ENCODE peak calls at places on chromosomes 2 and 18, in seven cellular contexts. A is activated effector memory CD4-positive, alpha-beta T cell treated with anti-CD3 and anti-CD28 coated beads, Interleukin-2, amount 50 U/mL, for 16 hours; L is upper lobe of right lung; O is cardiac fibroblast; T is AG09319; J is GM04504; D is substantia nigra. U is an unnamed sample.

GRCh38 chr2:65299246-65299645 is 71.6 kb downstream of the ACTR2 start:
- DNase-seq in A (peak), L (no peak), O (peak), T (no peak), J (no peak), D (no peak), U (no peak)

GRCh38 chr2:186440506-186440905 is 45.6 kb upstream of the ZC3H15 start:
- DNase-seq in A (no peak), L (no peak), O (peak), T (no peak), J (no peak), D (no peak), U (no peak)

GRCh38 chr18:58135170-58135569 is 91.1 kb downstream of the NEDD4L start:
- DNase-seq in A (no peak), L (no peak), O (peak), T (peak), J (peak), D (no peak), U (no peak)

GRCh38 chr2:234556848-234557573 is 60.1 kb upstream of the ARL4C start:
- DNase-seq in A (no peak), L (no peak), O (peak), T (no peak), J (no peak), D (no peak), U (no peak)

GRCh38 chr2:216006164-216006663 is 7.1 kb downstream of the MREG start:
- DNase-seq in A (peak), L (peak), O (peak), T (no peak), J (no peak), D (peak), U (no peak)

GRCh38 chr18:67243799-67244587 is 272.5 kb downstream of the DSEL start:
- DNase-seq in A (no peak), L (no peak), O (peak), T (no peak), J (no peak), D (no peak), U (no peak)

GRCh38 chr2:188645982-188646381 is 328.2 kb upstream of the COL3A1 start:
- DNase-seq in A (no peak), L (no peak), O (peak), T (no peak), J (no peak), D (no peak), U (no peak)

GRCh38 chr2:18585526-18585925 is 3.8 kb downstream of the NT5C1B start:
- DNase-seq in A (no peak), L (no peak), O (peak), T (no peak), J (no peak), D (no peak), U (no peak)

GRCh38 chr2:122519806-122520205 is 764.4 kb downstream of the TSN start:
- DNase-seq in A (no peak), L (no peak), O (no peak), T (no peak), J (no peak), D (no peak), U (no peak)

GRCh38 chr2:65320042-65320711 is 92.5 kb downstream of the ACTR2 start:
- DNase-seq in A (no peak), L (no peak), O (peak), T (peak), J (peak), D (no peak), U (peak)

GRCh38 chr2:26172866-26173595 is at the start of gene GAREM2:
- DNase-seq in A (peak), L (no peak), O (no peak), T (no peak), J (no peak), D (no peak), U (no peak)

GRCh38 chr2:45781464-45781811 is 130.0 kb downstream of the PRKCE start:
- DNase-seq in A (no peak), L (no peak), O (no peak), T (no peak), J (no peak), D (no peak), U (no peak)

GRCh38 chr2:240615830-240616547 is 9.3 kb upstream of the GPR35 start:
- DNase-seq in A (peak), L (peak), O (no peak), T (no peak), J (no peak), D (no peak), U (no peak)

GRCh38 chr2:235669269-235669831 is 175.5 kb downstream of the AGAP1 start:
- DNase-seq in A (peak), L (peak), O (peak), T (no peak), J (no peak), D (peak), U (peak)

GRCh38 chr2:218344090-218344754 is 12.4 kb upstream of the CATIP start:
- DNase-seq in A (no peak), L (no peak), O (no peak), T (no peak), J (no peak), D (no peak), U (no peak)

GRCh38 chr2:9287400-9288059 is 80.9 kb downstream of the ASAP2 start:
- DNase-seq in A (no peak), L (no peak), O (peak), T (peak), J (peak), D (no peak), U (peak)

GRCh38 chr2:169172076-169172735 is 102.8 kb downstream of the DHRS9 start:
- DNase-seq in A (no peak), L (no peak), O (no peak), T (no peak), J (no peak), D (no peak), U (no peak)

GRCh38 chr2:62857139-62857931 is 151.8 kb downstream of the EHBP1 start:
- DNase-seq in A (no peak), L (no peak), O (no peak), T (no peak), J (no peak), D (no peak), U (no peak)

GRCh38 chr2:33236457-33236856 is 240.0 kb upstream of the RASGRP3 start:
- DNase-seq in A (no peak), L (no peak), O (peak), T (no peak), J (no peak), D (no peak), U (no peak)

GRCh38 chr18:51183372-51184091 is 13.9 kb downstream of the MEX3C start:
- DNase-seq in A (no peak), L (no peak), O (no peak), T (no peak), J (no peak), D (no peak), U (no peak)

GRCh38 chr2:105775809-105776559 is 31.3 kb downstream of the NCK2 start:
- DNase-seq in A (peak), L (no peak), O (no peak), T (peak), J (peak), D (no peak), U (no peak)

GRCh38 chr2:190858817-190859216 is 21.8 kb upstream of the GLS start:
- DNase-seq in A (no peak), L (no peak), O (peak), T (no peak), J (no peak), D (no peak), U (no peak)

GRCh38 chr2:163692611-163693482 is 43.0 kb downstream of the FIGN start:
- DNase-seq in A (no peak), L (no peak), O (peak), T (no peak), J (no peak), D (no peak), U (no peak)

GRCh38 chr2:159592446-159592845 is 23.9 kb downstream of the BAZ2B start:
- DNase-seq in A (no peak), L (no peak), O (peak), T (no peak), J (no peak), D (no peak), U (no peak)

GRCh38 chr2:215796160-215796559 is 217.2 kb downstream of the MREG start:
- DNase-seq in A (no peak), L (no peak), O (peak), T (no peak), J (peak), D (no peak), U (no peak)

GRCh38 chr2:234412726-234413125 is 84.2 kb downstream of the ARL4C start:
- DNase-seq in A (no peak), L (no peak), O (peak), T (peak), J (no peak), D (no peak), U (peak)

GRCh38 chr2:79585701-79586428 is 73.0 kb downstream of the CTNNA2 start:
- DNase-seq in A (no peak), L (no peak), O (peak), T (no peak), J (peak), D (peak), U (no peak)

GRCh38 chr2:98720286-98720685 is 10.6 kb downstream of the MGAT4A start:
- DNase-seq in A (no peak), L (no peak), O (no peak), T (no peak), J (no peak), D (no peak), U (no peak)

GRCh38 chr2:234060236-234060635 is 9.7 kb downstream of the SPP2 start:
- DNase-seq in A (no peak), L (no peak), O (no peak), T (no peak), J (no peak), D (no peak), U (no peak)

GRCh38 chr2:176096986-176097819 is 2.4 kb upstream of the HOXD12 start:
- DNase-seq in A (peak), L (peak), O (peak), T (no peak), J (no peak), D (peak), U (peak)

GRCh38 chr2:239171643-239172042 is 229.2 kb downstream of the HDAC4 start:
- DNase-seq in A (no peak), L (no peak), O (no peak), T (no peak), J (no peak), D (no peak), U (no peak)

GRCh38 chr2:152369176-152369860 is 34.3 kb downstream of the FMNL2 start:
- DNase-seq in A (no peak), L (no peak), O (peak), T (peak), J (peak), D (no peak), U (peak)

GRCh38 chr2:53182609-53183008 is 585.0 kb upstream of the CHAC2 start:
- DNase-seq in A (no peak), L (no peak), O (no peak), T (no peak), J (no peak), D (no peak), U (no peak)

GRCh38 chr2:138572318-138572717 is 70.7 kb downstream of the SPOPL start:
- DNase-seq in A (no peak), L (no peak), O (peak), T (no peak), J (no peak), D (no peak), U (no peak)

GRCh38 chr2:10721344-10722251 is at the start of gene ATP6V1C2:
- DNase-seq in A (peak), L (peak), O (no peak), T (no peak), J (no peak), D (no peak), U (no peak)

GRCh38 chr2:72210470-72210869 is 62.8 kb upstream of the CYP26B1 start:
- DNase-seq in A (no peak), L (no peak), O (no peak), T (no peak), J (no peak), D (no peak), U (no peak)

GRCh38 chr2:11097038-11097720 is 58.1 kb upstream of the SLC66A3 start:
- DNase-seq in A (peak), L (peak), O (peak), T (no peak), J (peak), D (no peak), U (no peak)

U was measured in fibroblast of the conjunctiva.